ENCODE peak calls at places on chromosomes 4 and X, in four cellular contexts. One of them, this sample, is unnamed.

GRCh38 chrX:107562482-107562881 is 65.8 kb upstream of the PRPS1 start:
- DNase-seq in left colon: no peak
- DNase-seq in stimulated activated CD4-positive, alpha-beta T cell treated with anti-CD3 and anti-CD28 coated beads, TNF-alpha, amount 100 ng/mL, for 1 hour: no peak
- DNase-seq in right cardiac atrium: no peak
- DNase-seq in this sample: no peak

GRCh38 chr4:150268444-150268843 is 190.2 kb downstream of the DCLK2 start:
- DNase-seq in left colon: no peak
- DNase-seq in stimulated activated CD4-positive, alpha-beta T cell treated with anti-CD3 and anti-CD28 coated beads, TNF-alpha, amount 100 ng/mL, for 1 hour: no peak
- DNase-seq in right cardiac atrium: no peak
- DNase-seq in this sample: no peak

GRCh38 chr4:176270669-176271068 is 1.6 kb upstream of the ASB5 start:
- DNase-seq in left colon: no peak
- DNase-seq in stimulated activated CD4-positive, alpha-beta T cell treated with anti-CD3 and anti-CD28 coated beads, TNF-alpha, amount 100 ng/mL, for 1 hour: no peak
- DNase-seq in right cardiac atrium: no peak
- DNase-seq in this sample: peak

GRCh38 chr4:189059996-189060570 is 880.6 kb upstream of the FRG1 start:
- DNase-seq in left colon: no peak
- DNase-seq in stimulated activated CD4-positive, alpha-beta T cell treated with anti-CD3 and anti-CD28 coated beads, TNF-alpha, amount 100 ng/mL, for 1 hour: no peak
- DNase-seq in right cardiac atrium: no peak
- DNase-seq in this sample: no peak

GRCh38 chr4:143711543-143712159 is 11.2 kb upstream of the FREM3 start:
- DNase-seq in left colon: no peak
- DNase-seq in stimulated activated CD4-positive, alpha-beta T cell treated with anti-CD3 and anti-CD28 coated beads, TNF-alpha, amount 100 ng/mL, for 1 hour: no peak
- DNase-seq in right cardiac atrium: no peak
- DNase-seq in this sample: no peak

GRCh38 chrX:41384041-41384705 is 50.2 kb downstream of the DDX3X start:
- DNase-seq in left colon: peak
- DNase-seq in stimulated activated CD4-positive, alpha-beta T cell treated with anti-CD3 and anti-CD28 coated beads, TNF-alpha, amount 100 ng/mL, for 1 hour: peak
- DNase-seq in right cardiac atrium: peak
- DNase-seq in this sample: no peak

GRCh38 chr4:122131562-122132157 is 20.5 kb upstream of the BLTP1 start:
- DNase-seq in left colon: no peak
- DNase-seq in stimulated activated CD4-positive, alpha-beta T cell treated with anti-CD3 and anti-CD28 coated beads, TNF-alpha, amount 100 ng/mL, for 1 hour: no peak
- DNase-seq in right cardiac atrium: no peak
- DNase-seq in this sample: no peak

GRCh38 chr4:187236491-187236890 is 512.8 kb upstream of the FAT1 start:
- DNase-seq in left colon: no peak
- DNase-seq in stimulated activated CD4-positive, alpha-beta T cell treated with anti-CD3 and anti-CD28 coated beads, TNF-alpha, amount 100 ng/mL, for 1 hour: no peak
- DNase-seq in right cardiac atrium: no peak
- DNase-seq in this sample: no peak

GRCh38 chrX:16882188-16882587 is 12.0 kb upstream of the RBBP7 start:
- DNase-seq in left colon: peak
- DNase-seq in stimulated activated CD4-positive, alpha-beta T cell treated with anti-CD3 and anti-CD28 coated beads, TNF-alpha, amount 100 ng/mL, for 1 hour: no peak
- DNase-seq in right cardiac atrium: no peak
- DNase-seq in this sample: peak

GRCh38 chr4:3729188-3729884 is 36.8 kb upstream of the ADRA2C start:
- DNase-seq in left colon: no peak
- DNase-seq in stimulated activated CD4-positive, alpha-beta T cell treated with anti-CD3 and anti-CD28 coated beads, TNF-alpha, amount 100 ng/mL, for 1 hour: no peak
- DNase-seq in right cardiac atrium: peak
- DNase-seq in this sample: no peak

GRCh38 chrX:46758163-46758955 is 559 bp downstream of the SLC9A7 start:
- DNase-seq in left colon: peak
- DNase-seq in stimulated activated CD4-positive, alpha-beta T cell treated with anti-CD3 and anti-CD28 coated beads, TNF-alpha, amount 100 ng/mL, for 1 hour: peak
- DNase-seq in right cardiac atrium: peak
- DNase-seq in this sample: peak

GRCh38 chrX:19848110-19848509 is 39.3 kb downstream of the SH3KBP1 start:
- DNase-seq in left colon: no peak
- DNase-seq in stimulated activated CD4-positive, alpha-beta T cell treated with anti-CD3 and anti-CD28 coated beads, TNF-alpha, amount 100 ng/mL, for 1 hour: no peak
- DNase-seq in right cardiac atrium: no peak
- DNase-seq in this sample: no peak

GRCh38 chr4:40986375-40986774 is 228.0 kb downstream of the APBB2 start:
- DNase-seq in left colon: no peak
- DNase-seq in stimulated activated CD4-positive, alpha-beta T cell treated with anti-CD3 and anti-CD28 coated beads, TNF-alpha, amount 100 ng/mL, for 1 hour: no peak
- DNase-seq in right cardiac atrium: no peak
- DNase-seq in this sample: no peak

GRCh38 chrX:3360881-3361280 is 14.4 kb upstream of the MXRA5 start:
- DNase-seq in left colon: no peak
- DNase-seq in stimulated activated CD4-positive, alpha-beta T cell treated with anti-CD3 and anti-CD28 coated beads, TNF-alpha, amount 100 ng/mL, for 1 hour: no peak
- DNase-seq in right cardiac atrium: no peak
- DNase-seq in this sample: no peak

GRCh38 chr4:82648356-82648755 is 86.6 kb upstream of the TMEM150C start:
- DNase-seq in left colon: no peak
- DNase-seq in stimulated activated CD4-positive, alpha-beta T cell treated with anti-CD3 and anti-CD28 coated beads, TNF-alpha, amount 100 ng/mL, for 1 hour: no peak
- DNase-seq in right cardiac atrium: no peak
- DNase-seq in this sample: no peak

GRCh38 chr4:55853484-55854046 is at the start of gene EXOC1:
- DNase-seq in left colon: peak
- DNase-seq in stimulated activated CD4-positive, alpha-beta T cell treated with anti-CD3 and anti-CD28 coated beads, TNF-alpha, amount 100 ng/mL, for 1 hour: peak
- DNase-seq in right cardiac atrium: peak
- DNase-seq in this sample: peak

GRCh38 chrX:2677764-2678163 is 13.3 kb upstream of the CD99 start:
- DNase-seq in left colon: peak
- DNase-seq in stimulated activated CD4-positive, alpha-beta T cell treated with anti-CD3 and anti-CD28 coated beads, TNF-alpha, amount 100 ng/mL, for 1 hour: no peak
- DNase-seq in right cardiac atrium: peak
- DNase-seq in this sample: no peak

GRCh38 chrX:153909024-153909979 is 4.8 kb downstream of the AVPR2 start:
- DNase-seq in left colon: no peak
- DNase-seq in stimulated activated CD4-positive, alpha-beta T cell treated with anti-CD3 and anti-CD28 coated beads, TNF-alpha, amount 100 ng/mL, for 1 hour: no peak
- DNase-seq in right cardiac atrium: no peak
- DNase-seq in this sample: no peak

GRCh38 chr4:2937146-2937857 is 25.9 kb downstream of the NOP14 start:
- DNase-seq in left colon: no peak
- DNase-seq in stimulated activated CD4-positive, alpha-beta T cell treated with anti-CD3 and anti-CD28 coated beads, TNF-alpha, amount 100 ng/mL, for 1 hour: no peak
- DNase-seq in right cardiac atrium: no peak
- DNase-seq in this sample: no peak

GRCh38 chr4:3384391-3384770 is 57.4 kb upstream of the HGFAC start:
- DNase-seq in left colon: no peak
- DNase-seq in stimulated activated CD4-positive, alpha-beta T cell treated with anti-CD3 and anti-CD28 coated beads, TNF-alpha, amount 100 ng/mL, for 1 hour: no peak
- DNase-seq in right cardiac atrium: no peak
- DNase-seq in this sample: no peak